ENCODE peak calls at places on chromosomes 7 and 10, in five cellular contexts. One of them, this sample, is unnamed.

GRCh38 chr10:45008524-45009161 is 7.9 kb downstream of the ZNF22 start:
- DNase-seq in AG04450: peak; percentile 61
- DNase-seq in neural progenitor cell: peak; percentile 78
- DNase-seq in A549: peak; percentile 86
- DNase-seq in uterus: no peak
- DNase-seq in this sample: peak; percentile 16

GRCh38 chr7:1595027-1595426 is 25.2 kb upstream of the PSMG3 start:
- DNase-seq in AG04450: no peak
- DNase-seq in neural progenitor cell: no peak
- DNase-seq in A549: no peak
- DNase-seq in uterus: no peak
- DNase-seq in this sample: no peak

GRCh38 chr7:3673524-3673923 is 372.5 kb downstream of the SDK1 start:
- DNase-seq in AG04450: no peak
- DNase-seq in neural progenitor cell: peak; percentile 72
- DNase-seq in A549: peak; percentile 19
- DNase-seq in uterus: no peak
- DNase-seq in this sample: no peak

GRCh38 chr7:136086712-136087111 is 109.6 kb upstream of the MTPN start:
- DNase-seq in AG04450: peak; percentile 69
- DNase-seq in neural progenitor cell: peak; percentile 71
- DNase-seq in A549: peak; percentile 76
- DNase-seq in uterus: peak; percentile 65
- DNase-seq in this sample: peak; percentile 5

GRCh38 chr7:141511370-141512335 is 39.6 kb upstream of the AGK start:
- DNase-seq in AG04450: no peak
- DNase-seq in neural progenitor cell: peak; percentile 27
- DNase-seq in A549: no peak
- DNase-seq in uterus: no peak
- DNase-seq in this sample: no peak

GRCh38 chr10:80158598-80159127 is 26.1 kb downstream of the PLAC9 start:
- DNase-seq in AG04450: peak; percentile 92
- DNase-seq in neural progenitor cell: no peak
- DNase-seq in A549: peak; percentile 81
- DNase-seq in uterus: peak; percentile 84
- DNase-seq in this sample: peak; percentile 69

GRCh38 chr10:100986952-100987684 is at the start of the genes MRPL43 and TWNK:
- DNase-seq in AG04450: no peak
- DNase-seq in neural progenitor cell: peak; percentile 93
- DNase-seq in A549: peak; percentile 81
- DNase-seq in uterus: peak; percentile 85
- DNase-seq in this sample: no peak

GRCh38 chr10:119079572-119080520 is 771 bp downstream of the EIF3A start:
- DNase-seq in AG04450: peak; percentile 34
- DNase-seq in neural progenitor cell: peak; percentile 78
- DNase-seq in A549: peak; percentile 76
- DNase-seq in uterus: peak; percentile 62
- DNase-seq in this sample: no peak

GRCh38 chr10:7458554-7458953 is 47.7 kb upstream of the SFMBT2 start:
- DNase-seq in AG04450: no peak
- DNase-seq in neural progenitor cell: no peak
- DNase-seq in A549: no peak
- DNase-seq in uterus: no peak
- DNase-seq in this sample: no peak

GRCh38 chr10:19941206-19941880 is 125.1 kb downstream of the PLXDC2 start:
- DNase-seq in AG04450: no peak
- DNase-seq in neural progenitor cell: no peak
- DNase-seq in A549: no peak
- DNase-seq in uterus: no peak
- DNase-seq in this sample: no peak

GRCh38 chr7:8068892-8069686 is 100.5 kb downstream of the GLCCI1 start:
- DNase-seq in AG04450: no peak
- DNase-seq in neural progenitor cell: no peak
- DNase-seq in A549: no peak
- DNase-seq in uterus: no peak
- DNase-seq in this sample: no peak

GRCh38 chr10:68208424-68209042 is 23.4 kb downstream of the ATOH7 start:
- DNase-seq in AG04450: no peak
- DNase-seq in neural progenitor cell: peak; percentile 86
- DNase-seq in A549: peak; percentile 90
- DNase-seq in uterus: no peak
- DNase-seq in this sample: peak; percentile 24

GRCh38 chr10:109765838-109766237 is 157.5 kb downstream of the XPNPEP1 start:
- DNase-seq in AG04450: no peak
- DNase-seq in neural progenitor cell: no peak
- DNase-seq in A549: no peak
- DNase-seq in uterus: no peak
- DNase-seq in this sample: no peak

GRCh38 chr10:84226616-84227015 is 1.3 kb upstream of the LRIT2 start:
- DNase-seq in AG04450: no peak
- DNase-seq in neural progenitor cell: peak; percentile 54
- DNase-seq in A549: no peak
- DNase-seq in uterus: no peak
- DNase-seq in this sample: no peak

GRCh38 chr10:78774614-78774998 is 294.2 kb upstream of the ZMIZ1 start:
- DNase-seq in AG04450: no peak
- DNase-seq in neural progenitor cell: no peak
- DNase-seq in A549: no peak
- DNase-seq in uterus: no peak
- DNase-seq in this sample: no peak

GRCh38 chr7:46707973-46708372 is 786.9 kb upstream of the IGFBP3 start:
- DNase-seq in AG04450: no peak
- DNase-seq in neural progenitor cell: peak; percentile 60
- DNase-seq in A549: no peak
- DNase-seq in uterus: no peak
- DNase-seq in this sample: no peak

GRCh38 chr10:102619281-102619981 is 24.8 kb upstream of the TRIM8 start:
- DNase-seq in AG04450: no peak
- DNase-seq in neural progenitor cell: no peak
- DNase-seq in A549: no peak
- DNase-seq in uterus: no peak
- DNase-seq in this sample: no peak
- H3K27ac ChIP-seq in AG04450: peak overlapping the region; percentile 2
- H3K27ac ChIP-seq in neural progenitor cell: no peak overlapping the region
- H3K27ac ChIP-seq in A549: no peak overlapping the region
- H3K27ac ChIP-seq in uterus: no peak overlapping the region
- H3K27ac ChIP-seq in this sample: no peak overlapping the region

GRCh38 chr10:117266400-117266799 is 25.5 kb downstream of the SLC18A2 start:
- DNase-seq in AG04450: no peak
- DNase-seq in neural progenitor cell: no peak
- DNase-seq in A549: no peak
- DNase-seq in uterus: no peak
- DNase-seq in this sample: no peak
- H3K27ac ChIP-seq in AG04450: no peak overlapping the region
- H3K27ac ChIP-seq in neural progenitor cell: no peak overlapping the region
- H3K27ac ChIP-seq in A549: no peak overlapping the region
- H3K27ac ChIP-seq in uterus: no peak overlapping the region
- H3K27ac ChIP-seq in this sample: no peak overlapping the region

DNA sequence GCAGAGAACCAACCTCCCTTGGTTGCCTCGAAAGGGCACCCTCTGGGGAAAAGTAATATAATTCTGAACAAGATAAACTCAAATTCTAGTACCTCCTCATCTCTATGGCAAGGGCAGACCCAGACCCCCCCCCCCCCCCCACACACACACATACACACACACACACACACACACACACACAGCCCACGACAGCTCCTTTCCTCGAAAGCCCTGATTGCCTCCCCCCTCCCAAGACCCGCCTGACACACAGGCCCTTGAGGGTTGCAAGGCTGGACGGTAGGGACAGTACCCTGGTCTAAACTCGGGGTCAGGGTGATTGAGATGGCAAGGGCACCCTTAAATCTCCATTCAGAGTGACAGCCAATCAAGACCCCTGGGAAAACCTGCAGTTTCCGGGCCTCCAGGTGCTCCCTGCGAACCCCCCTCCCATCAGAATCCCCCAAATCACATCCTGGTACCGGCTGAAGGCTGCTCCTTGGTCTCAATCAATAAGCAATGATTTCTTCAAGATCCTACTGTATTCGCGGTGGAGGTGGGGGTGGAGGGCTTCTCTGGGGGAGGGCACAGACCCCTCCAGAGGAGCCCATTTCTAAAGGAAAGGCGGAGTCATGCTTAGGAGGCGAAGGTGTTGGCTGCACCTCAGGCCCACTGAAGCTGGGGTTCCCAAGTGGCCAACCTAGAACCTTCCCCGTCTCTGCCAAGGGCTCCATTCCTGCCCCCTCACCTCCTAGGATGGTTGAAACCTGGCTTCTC is 100.7 kb downstream of the HIP1 start:
- DNase-seq in AG04450: no peak
- DNase-seq in neural progenitor cell: peak; percentile 27
- DNase-seq in A549: no peak
- DNase-seq in uterus: no peak
- DNase-seq in this sample: no peak
- H3K27ac ChIP-seq in AG04450: no peak overlapping the region
- H3K27ac ChIP-seq in neural progenitor cell: peak overlapping the region; percentile 97
- H3K27ac ChIP-seq in A549: peak overlapping the region; percentile 98
- H3K27ac ChIP-seq in uterus: peak overlapping the region; percentile 87
- H3K27ac ChIP-seq in this sample: no peak overlapping the region

GRCh38 chr7:123608991-123609882 is 7.6 kb downstream of the ASB15 start:
- DNase-seq in AG04450: no peak
- DNase-seq in neural progenitor cell: no peak
- DNase-seq in A549: no peak
- DNase-seq in uterus: no peak
- DNase-seq in this sample: no peak
- H3K27ac ChIP-seq in AG04450: no peak overlapping the region
- H3K27ac ChIP-seq in neural progenitor cell: no peak overlapping the region
- H3K27ac ChIP-seq in A549: no peak overlapping the region
- H3K27ac ChIP-seq in uterus: no peak overlapping the region
- H3K27ac ChIP-seq in this sample: no peak overlapping the region

DNA sequence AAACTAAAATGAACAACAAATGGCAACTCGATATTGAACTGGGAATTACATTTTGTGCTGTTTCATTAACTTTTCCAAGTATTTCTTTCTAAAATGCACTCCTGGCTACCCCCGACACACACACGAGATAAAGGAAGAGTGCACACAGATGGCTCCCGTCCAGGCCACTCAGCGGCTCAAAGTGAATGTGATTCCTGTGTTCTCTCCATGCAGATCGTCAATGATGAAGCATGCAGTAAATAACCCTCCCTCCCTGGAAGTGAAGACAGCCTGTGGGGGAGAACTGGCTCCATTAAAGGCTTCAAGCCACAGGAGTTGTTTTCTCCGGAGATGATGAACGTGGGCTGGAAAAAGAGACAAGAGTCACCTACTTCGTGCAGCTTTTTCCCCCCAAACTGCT is 21.4 kb upstream of the ADRB1 start:
- DNase-seq in AG04450: no peak
- DNase-seq in neural progenitor cell: no peak
- DNase-seq in A549: no peak
- DNase-seq in uterus: peak; percentile 51
- DNase-seq in this sample: no peak
- H3K27ac ChIP-seq in AG04450: no peak overlapping the region
- H3K27ac ChIP-seq in neural progenitor cell: no peak overlapping the region
- H3K27ac ChIP-seq in A549: no peak overlapping the region
- H3K27ac ChIP-seq in uterus: no peak overlapping the region
- H3K27ac ChIP-seq in this sample: no peak overlapping the region